ENCODE peak calls at places on chromosome 16, in five cellular contexts. W, H, I, D and Y are unnamed samples. For H3K4me1, the result is how much of the 10 kb centered on the place peaks cover.

GRCh38 chr16:28879261-28879840 is 1.1 kb downstream of the ATP2A1 start:
- DNase-seq in W (no peak), H (no peak), I (no peak), D (no peak), Y (no peak)

GRCh38 chr16:85435298-85435697 is 177.8 kb upstream of the GSE1 start:
- DNase-seq in W (no peak), H (peak), I (no peak), D (no peak), Y (no peak)

GRCh38 chr16:56742030-56742984 is 12.4 kb downstream of the NUP93 start:
- DNase-seq in W (peak), H (no peak), I (no peak), D (peak), Y (peak)

GRCh38 chr16:66091462-66091861 is 275.0 kb upstream of the CDH5 start:
- DNase-seq in W (no peak), H (no peak), I (no peak), D (peak), Y (no peak)

GRCh38 chr16:85250609-85251223 is 138.4 kb upstream of the CIBAR2 start:
- DNase-seq in W (no peak), H (no peak), I (no peak), D (peak), Y (peak)

GRCh38 chr16:7577588-7577987 is 244.9 kb downstream of the RBFOX1 start:
- DNase-seq in W (no peak), H (no peak), I (no peak), D (no peak), Y (no peak)

GRCh38 chr16:8966781-8967436 is 3.2 kb upstream of the USP7 start:
- DNase-seq in W (no peak), H (no peak), I (no peak), D (no peak), Y (no peak)

GRCh38 chr16:22624038-22624656 is 113.5 kb downstream of the NPIPB5 start:
- DNase-seq in W (no peak), H (no peak), I (no peak), D (no peak), Y (no peak)

DNA sequence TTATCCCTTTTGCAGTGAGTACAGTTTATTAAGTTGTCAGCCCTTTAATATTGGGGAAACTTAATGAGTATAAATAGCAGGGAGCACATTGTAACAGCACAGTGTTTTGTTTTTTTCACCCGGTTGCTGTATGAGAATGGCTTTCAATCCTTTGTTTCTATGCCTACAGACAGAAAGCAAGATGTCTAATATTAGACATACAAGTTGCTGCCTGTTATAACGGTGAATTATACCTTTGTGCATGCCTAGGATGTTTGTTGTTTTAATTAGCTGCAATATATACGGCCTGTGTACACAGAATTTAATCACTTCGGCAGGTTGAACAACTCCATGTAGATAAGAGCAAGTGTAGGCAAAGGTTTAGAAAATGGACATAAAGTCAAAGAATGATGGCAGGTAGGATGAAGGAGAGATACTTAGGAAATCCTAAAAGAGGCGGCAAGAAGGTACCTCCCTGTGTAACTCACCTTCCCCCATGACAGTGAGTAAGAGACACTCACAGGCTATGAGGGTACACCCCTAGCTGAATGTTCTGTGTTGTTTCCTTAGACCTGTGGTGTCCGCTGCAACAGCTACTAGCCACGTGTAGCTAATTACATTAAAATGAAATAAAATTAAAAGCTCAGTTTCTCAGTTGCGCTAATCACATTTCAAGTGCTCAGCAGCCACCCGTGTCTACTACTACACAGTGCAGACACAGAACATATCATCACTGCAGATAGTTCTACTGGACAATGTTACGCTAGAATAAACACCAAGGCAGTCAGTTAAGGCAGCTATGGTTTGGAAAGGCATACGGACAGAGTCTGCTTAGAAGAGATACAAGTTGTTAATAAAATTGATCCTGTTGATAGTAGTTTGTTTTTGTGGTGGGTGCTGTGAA is 10.9 kb downstream of the SLC7A6OS start:
- DNase-seq in W (no peak), H (no peak), I (no peak), D (no peak), Y (no peak)
- H3K4me1 ChIP-seq in W (under half), H (under half), I (under half), D (under half), Y (under half)

DNA sequence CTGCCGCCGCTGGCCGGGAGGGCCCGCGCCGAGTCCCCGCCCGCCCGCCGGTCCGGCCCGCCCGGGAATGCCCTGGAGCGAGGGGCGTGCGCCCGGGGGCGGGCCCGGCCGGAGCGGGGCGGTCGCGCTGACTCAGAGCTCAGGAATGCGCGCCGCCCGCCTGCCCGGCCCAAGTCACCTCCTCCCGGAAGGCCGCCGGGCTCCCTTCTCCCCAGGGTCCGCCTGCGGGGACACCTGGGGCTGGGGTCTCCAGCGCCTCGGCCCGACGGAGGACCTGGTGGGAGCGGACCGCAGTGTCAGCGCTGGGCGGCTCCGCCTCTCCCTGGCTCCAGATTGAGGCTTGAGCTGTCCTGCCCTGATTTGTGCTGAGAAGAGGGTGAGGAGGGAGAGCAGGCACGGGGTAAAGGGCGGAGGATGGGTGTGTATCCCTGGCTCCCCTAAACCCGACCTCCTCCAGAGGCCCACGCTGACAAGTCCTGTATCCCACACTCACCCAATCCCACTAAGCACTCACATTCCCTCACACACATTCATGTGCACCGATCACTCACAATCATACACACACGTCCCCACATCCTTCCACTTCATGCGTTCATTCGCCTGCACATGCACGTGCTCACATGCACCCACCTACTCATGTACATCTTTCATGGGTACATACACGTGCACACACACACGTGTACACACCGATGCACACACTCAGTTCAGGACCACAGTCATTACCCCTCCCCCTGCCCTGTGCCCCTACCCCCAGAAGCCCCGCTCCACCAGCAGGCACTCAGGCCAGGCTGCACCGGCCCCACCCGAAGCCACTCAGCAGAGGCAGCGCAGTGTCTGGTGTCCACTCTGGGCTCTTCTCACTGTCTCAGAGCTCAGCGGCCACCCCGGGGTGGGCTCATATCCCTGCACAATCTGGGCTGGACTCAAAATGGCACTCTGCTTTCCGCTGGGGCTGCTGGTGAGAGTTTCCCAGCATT is at the start of gene RHBDF1:
- DNase-seq in W (peak), H (peak), I (no peak), D (peak), Y (no peak)
- H3K4me1 ChIP-seq in W (under half), H (under half), I (under half), D (under half), Y (half or more)

GRCh38 chr16:67396159-67396774 is 3.0 kb upstream of the TPPP3 start:
- DNase-seq in W (peak), H (peak), I (no peak), D (peak), Y (peak)

GRCh38 chr16:67394271-67395104 is 1.2 kb upstream of the TPPP3 start:
- DNase-seq in W (no peak), H (no peak), I (no peak), D (peak), Y (no peak)

GRCh38 chr16:67395458-67396158 is 2.3 kb upstream of the TPPP3 start:
- DNase-seq in W (no peak), H (no peak), I (no peak), D (peak), Y (no peak)

GRCh38 chr16:67393790-67394270 is 532 bp upstream of the TPPP3 start:
- DNase-seq in W (no peak), H (no peak), I (no peak), D (no peak), Y (no peak)

DNA sequence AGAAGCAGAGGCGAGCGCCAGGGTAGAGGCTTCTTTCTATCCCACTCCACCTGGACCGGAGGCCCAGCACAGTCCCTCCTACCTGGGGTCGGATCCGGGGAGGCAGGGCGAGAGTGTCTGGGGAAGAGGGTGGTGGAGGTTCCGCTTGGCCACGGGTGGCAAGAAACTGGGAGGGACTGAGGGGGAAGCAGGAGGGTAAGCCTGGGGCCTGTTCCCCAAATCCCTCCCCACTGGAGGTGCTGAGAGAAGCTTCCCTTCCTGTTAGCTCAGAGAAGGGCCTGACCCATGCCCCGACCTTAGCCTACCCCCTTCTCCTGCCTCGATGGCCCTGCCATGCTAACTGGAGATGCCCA is 1.8 kb upstream of the TPPP3 start:
- DNase-seq in W (no peak), H (no peak), I (no peak), D (no peak), Y (no peak)
- H3K4me1 ChIP-seq in W (under half), H (under half), I (under half), D (under half), Y (under half)

GRCh38 chr16:4389051-4389955 is 17.7 kb downstream of the VASN start:
- DNase-seq in W (no peak), H (no peak), I (no peak), D (peak), Y (no peak)
- H3K4me1 ChIP-seq in W (under half), H (under half), I (under half), D (half or more), Y (half or more)

GRCh38 chr16:25064967-25065366 is 46.6 kb upstream of the LCMT1 start:
- DNase-seq in W (no peak), H (no peak), I (no peak), D (peak), Y (peak)
- H3K4me1 ChIP-seq in W (under half), H (under half), I (half or more), D (under half), Y (under half)

DNA sequence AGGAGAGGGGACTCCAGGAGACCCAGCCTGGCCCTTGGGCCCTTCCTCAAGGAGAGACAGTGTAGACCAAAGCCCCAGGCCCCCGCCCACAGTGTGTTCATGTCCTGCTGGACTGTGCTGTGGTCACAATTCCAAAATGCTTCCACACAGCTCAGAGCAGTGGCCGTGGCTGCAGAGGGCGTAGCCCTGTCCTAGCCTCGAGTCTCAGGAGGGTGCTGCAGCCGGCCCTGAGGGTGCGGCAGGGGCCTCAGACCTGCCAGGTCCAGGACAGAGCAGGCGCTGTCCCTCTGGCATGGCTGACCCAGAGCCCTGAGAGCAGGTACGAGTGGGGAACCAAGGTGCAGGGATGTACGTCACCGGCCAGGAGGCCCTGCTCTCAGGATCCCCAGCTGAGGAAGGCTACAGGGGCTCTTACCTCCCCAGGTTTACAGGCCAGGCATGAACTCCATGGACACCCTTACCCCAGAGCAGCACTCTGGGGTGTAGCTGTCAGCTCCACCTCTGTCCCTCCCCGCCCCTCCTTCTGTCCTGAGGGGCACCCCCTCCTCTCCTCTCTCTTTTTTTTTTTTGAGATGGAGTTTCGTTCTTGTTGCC is 7.3 kb downstream of the DBNDD1 start:
- DNase-seq in W (no peak), H (no peak), I (no peak), D (no peak), Y (no peak)
- H3K4me1 ChIP-seq in W (under half), H (under half), I (under half), D (under half), Y (under half)

GRCh38 chr16:25199457-25199856 is 17.3 kb upstream of the AQP8 start:
- DNase-seq in W (no peak), H (no peak), I (no peak), D (no peak), Y (no peak)
- H3K4me1 ChIP-seq in W (under half), H (under half), I (under half), D (under half), Y (under half)

GRCh38 chr16:86574646-86575045 is 3.7 kb upstream of the FOXL1 start:
- DNase-seq in W (no peak), H (no peak), I (no peak), D (no peak), Y (no peak)
- H3K4me1 ChIP-seq in W (under half), H (under half), I (under half), D (under half), Y (under half)